ENCODE peak calls at places on chromosome 18, in six cellular contexts. B, R, J, M, X and D are unnamed samples.

GRCh38 chr18:58687871-58688308 is 16.6 kb downstream of the MALT1 start:
- DNase-seq in B (no peak), R (no peak), J (peak), M (peak), X (peak), D (no peak)

GRCh38 chr18:37176307-37176934 is 347.5 kb downstream of the KIAA1328 start:
- DNase-seq in B (peak), R (no peak), J (no peak), M (no peak), X (no peak), D (no peak)

GRCh38 chr18:9631814-9632496 is 17.6 kb upstream of the PPP4R1 start:
- DNase-seq in B (peak), R (no peak), J (no peak), M (no peak), X (no peak), D (no peak)

GRCh38 chr18:59388180-59388579 is 29.1 kb upstream of the LMAN1 start:
- DNase-seq in B (no peak), R (no peak), J (no peak), M (no peak), X (no peak), D (no peak)

GRCh38 chr18:60339018-60339417 is 33.6 kb downstream of the MC4R start:
- DNase-seq in B (no peak), R (no peak), J (no peak), M (no peak), X (no peak), D (no peak)

GRCh38 chr18:62201870-62202269 is 14.8 kb downstream of the RELCH start:
- DNase-seq in B (no peak), R (no peak), J (no peak), M (no peak), X (no peak), D (no peak)

GRCh38 chr18:10010611-10011015 is 96.8 kb downstream of the VAPA start:
- DNase-seq in B (no peak), R (peak), J (no peak), M (no peak), X (no peak), D (no peak)

GRCh38 chr18:13614701-13615288 is 111.6 kb downstream of the FAM210A start:
- DNase-seq in B (no peak), R (no peak), J (peak), M (no peak), X (peak), D (no peak)